ENCODE peak calls at places on chromosome 4, in seven cellular contexts. V is kidney; B is colonic mucosa; G is CD4-positive, CD25-positive, alpha-beta regulatory T cell; A is OCI-LY7; U is mesendoderm; D is psoas muscle. T is an unnamed sample. For H3K4me1, the result is how much of the 10 kb centered on the place peaks cover.

GRCh38 chr4:108683479-108683878 is 33.1 kb downstream of the OSTC start:
- DNase-seq in U (peak), B (no peak), D (no peak), A (peak), G (no peak), V (no peak), T (no peak)

GRCh38 chr4:173121044-173121685 is 47.4 kb upstream of the GALNT7 start:
- DNase-seq in D (no peak), B (peak), V (no peak), A (peak), U (peak), G (no peak), T (no peak)

GRCh38 chr4:136495076-136495475 is 1037.2 kb downstream of the PCDH18 start:
- DNase-seq in A (no peak), D (no peak), G (no peak), V (no peak), U (no peak), B (no peak), T (no peak)

GRCh38 chr4:15344041-15344440 is 83.8 kb upstream of the C1QTNF7 start:
- DNase-seq in A (no peak), G (no peak), D (no peak), B (no peak), U (peak), V (no peak), T (no peak)

GRCh38 chr4:139575072-139575471 is 19.1 kb upstream of the SETD7 start:
- DNase-seq in G (no peak), U (peak), D (no peak), B (no peak), A (no peak), V (no peak), T (no peak)

GRCh38 chr4:133808151-133808550 is 393.4 kb downstream of the PABPC4L start:
- DNase-seq in A (no peak), D (no peak), U (no peak), V (no peak), G (no peak), B (no peak), T (no peak)

GRCh38 chr4:2862528-2862927 is 18.9 kb downstream of the ADD1 start:
- DNase-seq in G (no peak), V (no peak), D (no peak), B (no peak), U (peak), A (no peak), T (no peak)

GRCh38 chr4:151251922-151252321 is 25.0 kb upstream of the PRSS48 start:
- DNase-seq in B (no peak), D (no peak), V (no peak), A (no peak), U (no peak), G (no peak), T (no peak)

GRCh38 chr4:118344801-118345200 is 8.0 kb downstream of the PRSS12 start:
- DNase-seq in V (no peak), U (no peak), D (no peak), B (no peak), A (no peak), G (no peak), T (no peak)

GRCh38 chr4:175813841-175814240 is 1.8 kb upstream of the GPM6A start:
- DNase-seq in G (no peak), V (no peak), U (no peak), D (no peak), A (no peak), B (no peak), T (no peak)

GRCh38 chr4:110085131-110085530 is 113.3 kb downstream of the ELOVL6 start:
- DNase-seq in D (no peak), B (peak), V (no peak), A (peak), G (no peak), U (no peak), T (no peak)

GRCh38 chr4:17805580-17805979 is 5.0 kb downstream of the DCAF16 start:
- DNase-seq in A (no peak), B (no peak), U (no peak), D (no peak), G (no peak), V (no peak), T (no peak)

GRCh38 chr4:128796934-128797333 is 12.6 kb upstream of the JADE1 start:
- DNase-seq in B (no peak), D (no peak), U (no peak), V (no peak), A (no peak), G (no peak), T (no peak)

GRCh38 chr4:121656269-121656641 is 40.5 kb downstream of the ANXA5 start:
- DNase-seq in V (no peak), B (no peak), U (peak), D (no peak), G (no peak), A (peak), T (peak)

GRCh38 chr4:164252286-164252685 is 501.6 kb upstream of the SMIM31 start:
- DNase-seq in B (no peak), A (no peak), G (no peak), U (peak), V (no peak), D (no peak), T (no peak)

GRCh38 chr4:147110968-147111367 is 165.3 kb upstream of the TTC29 start:
- DNase-seq in U (no peak), A (no peak), B (no peak), D (no peak), V (no peak), G (no peak), T (no peak)

GRCh38 chr4:108690738-108691137 is 40.3 kb downstream of the OSTC start:
- DNase-seq in A (no peak), D (no peak), G (no peak), B (no peak), U (no peak), V (no peak), T (no peak)

GRCh38 chr4:173545440-173545839 is 15.4 kb upstream of the HAND2 start:
- DNase-seq in V (no peak), U (no peak), B (no peak), D (no peak), G (no peak), A (no peak), T (no peak)

GRCh38 chr4:19380600-19380999 is 871.1 kb upstream of the SLIT2 start:
- DNase-seq in V (no peak), A (no peak), U (no peak), G (no peak), D (no peak), B (no peak), T (no peak)

GRCh38 chr4:109816082-109816442 is 500 bp downstream of the GAR1 start:
- DNase-seq in U (no peak), G (peak), B (peak), D (peak), V (no peak), A (peak), T (no peak)

GRCh38 chr4:3071811-3072210 is 2.5 kb downstream of the HTT-AS start:
- DNase-seq in U (no peak), A (no peak), B (no peak), D (no peak), G (no peak), V (no peak), T (no peak)

GRCh38 chr4:25343671-25344070 is 31.1 kb downstream of the ZCCHC4 start:
- DNase-seq in A (no peak), D (no peak), B (no peak), G (no peak), U (no peak), V (no peak), T (no peak)

GRCh38 chr4:110130578-110131358 is 67.6 kb downstream of the ELOVL6 start:
- DNase-seq in A (no peak), B (no peak), D (no peak), V (no peak), U (no peak), G (no peak), T (no peak)

GRCh38 chr4:67082746-67083145 is 462.6 kb downstream of the CENPC start:
- DNase-seq in D (no peak), U (no peak), V (no peak), G (no peak), A (no peak), B (no peak), T (no peak)

GRCh38 chr4:176660561-176660960 is 132.2 kb downstream of the VEGFC start:
- DNase-seq in B (no peak), U (peak), D (no peak), G (no peak), V (no peak), A (no peak), T (no peak)

GRCh38 chr4:156672924-156673323 is 298.7 kb downstream of the PDGFC start:
- DNase-seq in V (no peak), U (no peak), B (no peak), A (no peak), G (no peak), D (no peak), T (no peak)

GRCh38 chr4:84150177-84150576 is 348.9 kb downstream of the NKX6-1 start:
- DNase-seq in D (no peak), G (no peak), A (no peak), B (no peak), V (no peak), U (no peak), T (no peak)

GRCh38 chr4:82044141-82044993 is 329.4 kb downstream of the HNRNPD start:
- DNase-seq in D (peak), U (peak), G (no peak), B (peak), A (no peak), V (peak), T (peak)

GRCh38 chr4:127698789-127699200 is 31.4 kb upstream of the SLC25A31 start:
- DNase-seq in A (no peak), G (no peak), D (no peak), V (no peak), U (no peak), B (no peak), T (no peak)

GRCh38 chr4:15811703-15812325 is 33.7 kb downstream of the CD38 start:
- DNase-seq in A (no peak), D (no peak), V (no peak), B (no peak), G (no peak), U (peak), T (no peak)

GRCh38 chr4:144582105-144582850 is 63.7 kb upstream of the HHIP start:
- DNase-seq in A (no peak), B (no peak), U (no peak), G (no peak), D (no peak), V (no peak), T (no peak)

GRCh38 chr4:98113005-98113404 is 30.3 kb downstream of the STPG2 start:
- DNase-seq in D (no peak), V (no peak), G (no peak), U (peak), A (peak), B (no peak), T (no peak)

GRCh38 chr4:59664771-59665170 is 1535.4 kb upstream of the ADGRL3 start:
- DNase-seq in G (no peak), D (no peak), B (no peak), U (no peak), V (no peak), A (no peak), T (no peak)

GRCh38 chr4:150156543-150156942 is 78.3 kb downstream of the DCLK2 start:
- DNase-seq in B (no peak), D (no peak), U (no peak), G (no peak), A (no peak), V (no peak), T (no peak)

GRCh38 chr4:3263053-3263958 is 14.3 kb downstream of the MSANTD1 start:
- DNase-seq in A (no peak), U (no peak), B (peak), G (no peak), D (no peak), V (peak), T (no peak)

GRCh38 chr4:182339246-182339645 is 96.0 kb downstream of the TENM3 start:
- DNase-seq in G (no peak), D (no peak), A (no peak), V (no peak), U (peak), B (no peak), T (no peak)

GRCh38 chr4:53490161-53490915 is 100.9 kb downstream of the LNX1 start:
- DNase-seq in V (no peak), U (no peak), A (no peak), D (no peak), G (no peak), B (no peak), T (no peak)

DNA sequence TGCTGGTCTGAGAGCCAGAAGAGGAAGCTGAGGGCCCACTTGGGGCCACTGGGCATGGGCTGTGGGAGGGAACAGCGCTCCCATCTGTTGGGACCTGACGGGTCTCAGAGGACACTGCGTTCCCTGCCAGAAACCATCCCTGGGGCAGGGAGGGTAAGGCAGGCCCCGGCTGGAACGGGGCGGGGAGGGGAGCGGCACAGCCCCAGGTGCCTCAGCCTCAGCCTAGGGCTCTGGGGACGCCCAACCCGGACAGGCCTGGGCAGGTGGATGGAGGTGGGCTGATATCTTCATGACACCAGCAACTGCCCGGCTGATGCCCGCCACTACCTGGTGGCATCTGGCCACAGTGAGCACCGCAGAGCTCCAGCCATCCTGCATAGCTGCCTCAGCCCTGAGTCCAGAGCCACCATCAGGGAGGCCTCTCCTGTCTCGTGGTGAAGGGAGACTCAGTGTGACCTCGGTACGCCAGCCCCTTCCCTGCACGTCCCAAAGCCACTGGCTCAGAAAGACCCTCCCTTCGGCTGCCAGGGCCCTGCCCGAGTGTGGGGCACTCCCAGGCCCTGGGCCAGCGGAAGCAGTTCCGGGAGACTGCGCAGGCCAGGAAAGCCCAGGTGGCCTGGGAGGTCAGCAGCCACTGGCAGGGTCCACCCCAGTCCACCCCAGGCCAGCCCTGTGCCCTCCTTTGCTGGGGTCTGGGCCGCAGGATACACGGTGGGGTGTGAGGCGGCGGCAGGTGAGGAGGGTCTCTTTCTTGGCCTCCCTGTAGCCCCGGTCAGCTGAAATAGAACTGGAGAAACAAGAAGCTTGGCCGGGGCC is 34.6 kb upstream of the FGFR3 start:
- DNase-seq in V (no peak), U (no peak), A (no peak), B (no peak), G (no peak), D (no peak), T (no peak)
- H3K4me1 ChIP-seq in V (under half), U (under half), A (under half), B (under half), G (under half), D (under half), T (under half)

DNA sequence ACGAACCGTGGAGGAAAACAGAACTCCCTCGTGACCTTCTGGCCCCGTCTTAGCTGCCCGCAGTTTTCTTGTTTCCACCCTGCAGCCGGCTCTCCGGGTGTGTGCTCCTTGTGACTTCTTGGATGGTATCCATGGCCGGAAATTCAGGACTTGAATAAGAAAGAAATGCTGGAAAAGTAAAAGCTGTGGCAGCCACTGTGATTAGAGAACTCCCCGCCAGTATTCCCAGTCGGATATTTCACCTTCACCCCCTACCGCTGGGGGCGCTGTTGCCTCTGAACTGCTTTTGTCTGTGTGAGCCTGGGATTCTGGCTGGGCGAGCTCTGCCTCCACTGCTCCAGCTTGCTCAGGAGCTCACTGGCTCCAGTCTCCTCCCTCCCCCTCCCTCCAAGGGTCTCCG is 41.5 kb upstream of the CYP4V2 start:
- DNase-seq in D (peak), A (peak), U (peak), B (peak), V (peak), G (no peak), T (peak)
- H3K4me3 ChIP-seq in D (peak), A (no peak), U (no peak), B (no peak), V (peak), G (no peak), T (peak)

GRCh38 chr4:791866-792630 is 33.9 kb downstream of the CPLX1 start:
- DNase-seq in B (peak), V (peak), A (no peak), U (peak), G (no peak), D (no peak), T (no peak)

GRCh38 chr4:791201-791865 is 34.6 kb downstream of the CPLX1 start:
- DNase-seq in D (no peak), G (no peak), A (no peak), V (peak), B (no peak), U (no peak), T (no peak)

GRCh38 chr4:788636-789297 is 37.2 kb downstream of the CPLX1 start:
- DNase-seq in A (no peak), B (peak), U (no peak), G (no peak), D (no peak), V (peak), T (no peak)

GRCh38 chr4:789571-790465 is 36.1 kb downstream of the CPLX1 start:
- DNase-seq in V (peak), B (peak), G (no peak), D (no peak), U (no peak), A (no peak), T (no peak)

GRCh38 chr4:790466-790820 is 35.5 kb downstream of the CPLX1 start:
- DNase-seq in A (no peak), U (no peak), G (no peak), B (no peak), V (peak), D (no peak), T (no peak)
- H3K4me1 ChIP-seq in A (under half), U (under half), G (under half), B (under half), V (under half), D (under half), T (half or more)

DNA sequence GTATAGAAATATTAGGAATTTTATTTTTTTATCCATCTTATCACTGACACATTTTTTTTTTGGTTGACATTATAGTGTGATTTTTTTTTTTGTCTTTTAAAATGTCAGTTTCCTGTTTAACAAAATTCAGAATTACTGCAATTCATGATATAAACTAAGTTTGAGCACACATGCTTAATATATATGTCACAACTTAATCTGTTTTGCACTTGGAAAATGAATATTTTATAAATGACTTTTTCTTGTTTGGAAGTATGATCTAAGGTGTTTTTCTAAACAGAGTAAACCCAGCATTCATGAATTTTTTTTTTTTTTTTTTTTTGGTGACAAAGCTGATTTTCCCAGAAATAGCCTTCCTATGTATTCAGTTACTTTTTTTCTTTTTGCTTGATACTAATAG is 2.4 kb downstream of the SMARCA5 start:
- DNase-seq in U (no peak), G (no peak), A (no peak), V (no peak), D (no peak), B (no peak), T (no peak)
- H3K4me3 ChIP-seq in U (no peak), G (peak), A (peak), V (peak), D (peak), B (no peak), T (peak)

GRCh38 chr4:153428816-153429592 is 37.2 kb upstream of the TMEM131L start:
- DNase-seq in B (no peak), G (no peak), V (no peak), D (no peak), A (peak), U (no peak), T (no peak)
- H3K4me1 ChIP-seq in B (under half), G (under half), V (under half), D (under half), A (half or more), U (under half), T (under half)

DNA sequence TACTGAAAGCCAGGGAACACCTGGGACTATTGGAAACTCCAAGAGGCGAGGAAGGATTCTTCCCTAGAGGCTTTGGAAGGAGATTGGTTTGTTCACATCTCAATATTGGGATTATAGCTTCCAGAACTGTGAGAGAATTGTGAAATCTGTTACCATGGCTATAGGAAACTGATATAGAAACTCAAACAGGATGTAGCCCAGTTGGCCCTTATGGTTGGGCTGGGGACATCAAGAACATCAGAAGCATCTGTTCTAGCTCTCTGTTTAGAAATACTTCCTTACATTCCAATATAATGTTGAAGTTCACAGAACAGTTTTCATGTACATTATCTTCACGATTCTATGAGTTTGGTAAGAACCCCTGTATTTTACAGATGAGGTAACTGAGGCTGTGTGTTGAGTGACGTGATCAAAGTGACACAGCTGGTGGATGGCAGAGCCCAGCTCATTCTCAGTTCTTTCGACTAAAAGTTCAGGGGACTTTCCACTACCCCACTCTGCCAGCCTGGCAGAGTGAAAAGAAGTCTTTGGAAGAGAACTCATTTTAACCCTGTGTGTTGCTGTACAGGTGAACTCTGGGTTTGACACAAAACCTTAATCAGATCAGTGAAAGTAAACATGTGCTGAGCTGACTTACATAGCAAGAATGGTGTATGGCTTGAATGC is 183.0 kb downstream of the GBA3 start:
- DNase-seq in V (no peak), G (no peak), D (no peak), B (no peak), U (no peak), A (no peak), T (no peak)
- H3K4me3 ChIP-seq in V (no peak), G (no peak), D (no peak), B (no peak), U (no peak), A (no peak), T (no peak)

T was measured in left ventricle myocardium inferior.